ENCODE peak calls at places on chromosomes 11 and 22, in seven cellular contexts. One of them, this sample, is unnamed. For H3K4me1 and H3K36me3, the result is how much of the 10 kb centered on the place peaks cover.

GRCh38 chr11:22798890-22799289 is 30.7 kb downstream of the SVIP start:
- DNase-seq in PC-3: no peak
- DNase-seq in cardiac muscle cell: no peak
- DNase-seq in GM23248: no peak
- DNase-seq in right lobe of liver: no peak
- DNase-seq in adrenal gland: no peak
- DNase-seq in tibial nerve: no peak
- DNase-seq in this sample: no peak

GRCh38 chr11:57504511-57504910 is 11.0 kb downstream of the SLC43A1 start:
- DNase-seq in PC-3: no peak
- DNase-seq in cardiac muscle cell: no peak
- DNase-seq in GM23248: no peak
- DNase-seq in right lobe of liver: no peak
- DNase-seq in adrenal gland: no peak
- DNase-seq in tibial nerve: no peak
- DNase-seq in this sample: no peak

GRCh38 chr11:61828629-61829407 is 718 bp downstream of the FADS2 start:
- DNase-seq in PC-3: peak
- DNase-seq in cardiac muscle cell: peak
- DNase-seq in GM23248: peak
- DNase-seq in right lobe of liver: no peak
- DNase-seq in adrenal gland: peak
- DNase-seq in tibial nerve: no peak
- DNase-seq in this sample: no peak

GRCh38 chr11:78181155-78181554 is 7.3 kb downstream of the KCTD21 start:
- DNase-seq in PC-3: no peak
- DNase-seq in cardiac muscle cell: no peak
- DNase-seq in GM23248: no peak
- DNase-seq in right lobe of liver: no peak
- DNase-seq in adrenal gland: no peak
- DNase-seq in tibial nerve: no peak
- DNase-seq in this sample: no peak

GRCh38 chr11:112129656-112130055 is 34.2 kb downstream of the IL18 start:
- DNase-seq in PC-3: no peak
- DNase-seq in cardiac muscle cell: no peak
- DNase-seq in GM23248: no peak
- DNase-seq in right lobe of liver: no peak
- DNase-seq in adrenal gland: peak
- DNase-seq in tibial nerve: no peak
- DNase-seq in this sample: no peak

GRCh38 chr11:16169541-16169940 is 186.8 kb downstream of the SOX6 start:
- DNase-seq in PC-3: no peak
- DNase-seq in cardiac muscle cell: no peak
- DNase-seq in GM23248: peak
- DNase-seq in right lobe of liver: no peak
- DNase-seq in adrenal gland: no peak
- DNase-seq in tibial nerve: no peak
- DNase-seq in this sample: no peak

GRCh38 chr11:29159552-29160465 is 857.0 kb downstream of the KCNA4 start:
- DNase-seq in PC-3: peak
- DNase-seq in cardiac muscle cell: peak
- DNase-seq in GM23248: peak
- DNase-seq in right lobe of liver: no peak
- DNase-seq in adrenal gland: peak
- DNase-seq in tibial nerve: no peak
- DNase-seq in this sample: peak

GRCh38 chr11:71078482-71078881 is 173.9 kb downstream of the SHANK2 start:
- DNase-seq in PC-3: peak
- DNase-seq in cardiac muscle cell: no peak
- DNase-seq in GM23248: peak
- DNase-seq in right lobe of liver: no peak
- DNase-seq in adrenal gland: no peak
- DNase-seq in tibial nerve: no peak
- DNase-seq in this sample: no peak

GRCh38 chr11:130478204-130478701 is 29.8 kb downstream of the ADAMTS15 start:
- DNase-seq in PC-3: peak
- DNase-seq in cardiac muscle cell: peak
- DNase-seq in GM23248: peak
- DNase-seq in right lobe of liver: no peak
- DNase-seq in adrenal gland: peak
- DNase-seq in tibial nerve: peak
- DNase-seq in this sample: peak

GRCh38 chr11:44709966-44710365 is 16.8 kb upstream of the TSPAN18 start:
- DNase-seq in PC-3: peak
- DNase-seq in cardiac muscle cell: no peak
- DNase-seq in GM23248: peak
- DNase-seq in right lobe of liver: no peak
- DNase-seq in adrenal gland: no peak
- DNase-seq in tibial nerve: no peak
- DNase-seq in this sample: no peak

GRCh38 chr11:16999116-16999515 is 15.1 kb downstream of the PLEKHA7 start:
- DNase-seq in PC-3: no peak
- DNase-seq in cardiac muscle cell: no peak
- DNase-seq in GM23248: no peak
- DNase-seq in right lobe of liver: no peak
- DNase-seq in adrenal gland: no peak
- DNase-seq in tibial nerve: no peak
- DNase-seq in this sample: no peak

GRCh38 chr22:20968281-20968977 is 1.4 kb downstream of the AIFM3 start:
- DNase-seq in PC-3: no peak
- DNase-seq in cardiac muscle cell: no peak
- DNase-seq in GM23248: no peak
- DNase-seq in right lobe of liver: no peak
- DNase-seq in adrenal gland: no peak
- DNase-seq in tibial nerve: no peak
- DNase-seq in this sample: no peak

GRCh38 chr11:10002221-10002620 is 291.8 kb downstream of the SBF2 start:
- DNase-seq in PC-3: peak
- DNase-seq in cardiac muscle cell: no peak
- DNase-seq in GM23248: peak
- DNase-seq in right lobe of liver: no peak
- DNase-seq in adrenal gland: no peak
- DNase-seq in tibial nerve: no peak
- DNase-seq in this sample: no peak

GRCh38 chr22:36756746-36757607 is 18.9 kb downstream of the IFT27 start:
- DNase-seq in PC-3: no peak
- DNase-seq in cardiac muscle cell: no peak
- DNase-seq in GM23248: no peak
- DNase-seq in right lobe of liver: no peak
- DNase-seq in adrenal gland: peak
- DNase-seq in tibial nerve: no peak
- DNase-seq in this sample: no peak

GRCh38 chr11:93842461-93842860 is 8.0 kb downstream of the VSTM5 start:
- DNase-seq in PC-3: peak
- DNase-seq in cardiac muscle cell: no peak
- DNase-seq in GM23248: peak
- DNase-seq in right lobe of liver: no peak
- DNase-seq in adrenal gland: peak
- DNase-seq in tibial nerve: no peak
- DNase-seq in this sample: peak

GRCh38 chr22:37701121-37701786 is 4.4 kb downstream of the TRIOBP start:
- DNase-seq in PC-3: peak
- DNase-seq in cardiac muscle cell: no peak
- DNase-seq in GM23248: peak
- DNase-seq in right lobe of liver: no peak
- DNase-seq in adrenal gland: no peak
- DNase-seq in tibial nerve: no peak
- DNase-seq in this sample: no peak

GRCh38 chr11:79066456-79067354 is 374.1 kb downstream of the TENM4 start:
- DNase-seq in PC-3: no peak
- DNase-seq in cardiac muscle cell: peak
- DNase-seq in GM23248: no peak
- DNase-seq in right lobe of liver: no peak
- DNase-seq in adrenal gland: no peak
- DNase-seq in tibial nerve: no peak
- DNase-seq in this sample: no peak

GRCh38 chr11:35239476-35240075 is 100.6 kb downstream of the CD44 start:
- DNase-seq in PC-3: no peak
- DNase-seq in cardiac muscle cell: no peak
- DNase-seq in GM23248: no peak
- DNase-seq in right lobe of liver: no peak
- DNase-seq in adrenal gland: no peak
- DNase-seq in tibial nerve: no peak
- DNase-seq in this sample: no peak

GRCh38 chr11:122733301-122733686 is 77.8 kb downstream of the UBASH3B start:
- DNase-seq in PC-3: peak
- DNase-seq in cardiac muscle cell: no peak
- DNase-seq in GM23248: no peak
- DNase-seq in right lobe of liver: no peak
- DNase-seq in adrenal gland: peak
- DNase-seq in tibial nerve: peak
- DNase-seq in this sample: peak

GRCh38 chr11:15976433-15977045 is 379.8 kb downstream of the SOX6 start:
- DNase-seq in PC-3: no peak
- DNase-seq in cardiac muscle cell: no peak
- DNase-seq in GM23248: peak
- DNase-seq in right lobe of liver: no peak
- DNase-seq in adrenal gland: no peak
- DNase-seq in tibial nerve: no peak
- DNase-seq in this sample: peak

GRCh38 chr11:104967493-104968364 is 645 bp downstream of the CASP4 start:
- DNase-seq in PC-3: peak
- DNase-seq in cardiac muscle cell: no peak
- DNase-seq in GM23248: peak
- DNase-seq in right lobe of liver: no peak
- DNase-seq in adrenal gland: no peak
- DNase-seq in tibial nerve: no peak
- DNase-seq in this sample: no peak

GRCh38 chr11:6612008-6612815 is at the start of gene TAF10:
- DNase-seq in PC-3: peak
- DNase-seq in cardiac muscle cell: peak
- DNase-seq in GM23248: peak
- DNase-seq in right lobe of liver: peak
- DNase-seq in adrenal gland: peak
- DNase-seq in tibial nerve: peak
- DNase-seq in this sample: peak

GRCh38 chr11:104968856-104969776 is 742 bp upstream of the CASP4 start:
- DNase-seq in PC-3: peak
- DNase-seq in cardiac muscle cell: no peak
- DNase-seq in GM23248: peak
- DNase-seq in right lobe of liver: peak
- DNase-seq in adrenal gland: peak
- DNase-seq in tibial nerve: no peak
- DNase-seq in this sample: peak

GRCh38 chr11:1964348-1964747 is 17.2 kb downstream of the MRPL23 start:
- DNase-seq in PC-3: no peak
- DNase-seq in cardiac muscle cell: no peak
- DNase-seq in GM23248: no peak
- DNase-seq in right lobe of liver: no peak
- DNase-seq in adrenal gland: no peak
- DNase-seq in tibial nerve: no peak
- DNase-seq in this sample: no peak

GRCh38 chr11:1967641-1968225 is 20.6 kb downstream of the MRPL23 start:
- DNase-seq in PC-3: no peak
- DNase-seq in cardiac muscle cell: no peak
- DNase-seq in GM23248: no peak
- DNase-seq in right lobe of liver: no peak
- DNase-seq in adrenal gland: no peak
- DNase-seq in tibial nerve: no peak
- DNase-seq in this sample: no peak

GRCh38 chr11:1964955-1965354 is 17.8 kb downstream of the MRPL23 start:
- DNase-seq in PC-3: no peak
- DNase-seq in cardiac muscle cell: no peak
- DNase-seq in GM23248: no peak
- DNase-seq in right lobe of liver: no peak
- DNase-seq in adrenal gland: no peak
- DNase-seq in tibial nerve: no peak
- DNase-seq in this sample: no peak

GRCh38 chr11:1968454-1968995 is 21.4 kb downstream of the MRPL23 start:
- DNase-seq in PC-3: no peak
- DNase-seq in cardiac muscle cell: no peak
- DNase-seq in GM23248: no peak
- DNase-seq in right lobe of liver: peak
- DNase-seq in adrenal gland: no peak
- DNase-seq in tibial nerve: no peak
- DNase-seq in this sample: peak

GRCh38 chr11:1966531-1966930 is 19.4 kb downstream of the MRPL23 start:
- DNase-seq in PC-3: no peak
- DNase-seq in cardiac muscle cell: no peak
- DNase-seq in GM23248: no peak
- DNase-seq in right lobe of liver: peak
- DNase-seq in adrenal gland: no peak
- DNase-seq in tibial nerve: no peak
- DNase-seq in this sample: no peak
- H3K4me1 ChIP-seq in PC-3: under half
- H3K4me1 ChIP-seq in cardiac muscle cell: under half
- H3K4me1 ChIP-seq in GM23248: under half
- H3K4me1 ChIP-seq in right lobe of liver: under half
- H3K4me1 ChIP-seq in adrenal gland: under half
- H3K4me1 ChIP-seq in tibial nerve: under half
- H3K4me1 ChIP-seq in this sample: under half

GRCh38 chr22:22351366-22351765 is 106.8 kb downstream of the VPREB1 start:
- DNase-seq in PC-3: no peak
- DNase-seq in cardiac muscle cell: no peak
- DNase-seq in GM23248: no peak
- DNase-seq in right lobe of liver: no peak
- DNase-seq in adrenal gland: no peak
- DNase-seq in tibial nerve: no peak
- DNase-seq in this sample: no peak
- H3K36me3 ChIP-seq in PC-3: under half
- H3K36me3 ChIP-seq in cardiac muscle cell: under half
- H3K36me3 ChIP-seq in GM23248: under half
- H3K36me3 ChIP-seq in right lobe of liver: under half
- H3K36me3 ChIP-seq in adrenal gland: under half
- H3K36me3 ChIP-seq in tibial nerve: under half
- H3K36me3 ChIP-seq in this sample: under half

GRCh38 chr11:118715245-118715807 is 35.9 kb upstream of the TREH start:
- DNase-seq in PC-3: no peak
- DNase-seq in cardiac muscle cell: peak
- DNase-seq in GM23248: no peak
- DNase-seq in right lobe of liver: no peak
- DNase-seq in adrenal gland: peak
- DNase-seq in tibial nerve: no peak
- DNase-seq in this sample: peak
- H3K27ac ChIP-seq in PC-3: no peak
- H3K27ac ChIP-seq in cardiac muscle cell: peak
- H3K27ac ChIP-seq in GM23248: no peak
- H3K27ac ChIP-seq in right lobe of liver: no peak
- H3K27ac ChIP-seq in adrenal gland: peak
- H3K27ac ChIP-seq in tibial nerve: no peak
- H3K27ac ChIP-seq in this sample: no peak

GRCh38 chr11:47166368-47166767 is 10.3 kb downstream of the ARFGAP2 start:
- DNase-seq in PC-3: no peak
- DNase-seq in cardiac muscle cell: no peak
- DNase-seq in GM23248: no peak
- DNase-seq in right lobe of liver: no peak
- DNase-seq in adrenal gland: no peak
- DNase-seq in tibial nerve: no peak
- DNase-seq in this sample: no peak
- H3K4me1 ChIP-seq in PC-3: under half
- H3K4me1 ChIP-seq in cardiac muscle cell: under half
- H3K4me1 ChIP-seq in GM23248: under half
- H3K4me1 ChIP-seq in right lobe of liver: under half
- H3K4me1 ChIP-seq in adrenal gland: under half
- H3K4me1 ChIP-seq in tibial nerve: under half
- H3K4me1 ChIP-seq in this sample: under half

GRCh38 chr11:12225046-12225739 is 114.8 kb downstream of the MICAL2 start:
- DNase-seq in PC-3: no peak
- DNase-seq in cardiac muscle cell: no peak
- DNase-seq in GM23248: no peak
- DNase-seq in right lobe of liver: no peak
- DNase-seq in adrenal gland: no peak
- DNase-seq in tibial nerve: no peak
- DNase-seq in this sample: no peak
- H3K36me3 ChIP-seq in PC-3: under half
- H3K36me3 ChIP-seq in cardiac muscle cell: half or more
- H3K36me3 ChIP-seq in GM23248: under half
- H3K36me3 ChIP-seq in right lobe of liver: under half
- H3K36me3 ChIP-seq in adrenal gland: under half
- H3K36me3 ChIP-seq in tibial nerve: under half
- H3K36me3 ChIP-seq in this sample: half or more